ENCODE peak calls at places on chromosomes 5 and 9, in seven cellular contexts. O is A549, Z is testis, M is GM12878, D is gastrocnemius medialis, C is esophagus squamous epithelium, I is HCT116. F is an unnamed sample.

GRCh38 chr5:132947661-132948060 is 15.8 kb downstream of the AFF4 start:
- DNase-seq in O (no peak), Z (no peak), M (no peak), D (no peak), C (no peak), I (no peak), F (no peak)

GRCh38 chr9:13113751-13114150 is 165.7 kb downstream of the MPDZ start:
- DNase-seq in O (no peak), Z (no peak), M (no peak), D (no peak), C (no peak), I (no peak), F (no peak)

GRCh38 chr5:177372534-177372896 is 11.7 kb upstream of the SLC34A1 start:
- DNase-seq in O (no peak), Z (no peak), M (no peak), D (no peak), C (no peak), I (no peak), F (no peak)

GRCh38 chr5:179285236-179285635 is 60.0 kb downstream of the ADAMTS2 start:
- DNase-seq in O (no peak), Z (no peak), M (no peak), D (peak; percentile 74), C (no peak), I (no peak), F (peak; percentile 87)

GRCh38 chr9:131650254-131650653 is 89.6 kb downstream of the RAPGEF1 start:
- DNase-seq in O (no peak), Z (peak; percentile 36), M (no peak), D (peak; percentile 99), C (no peak), I (no peak), F (peak; percentile 88)

GRCh38 chr5:54757541-54757940 is 227.9 kb downstream of the ESM1 start:
- DNase-seq in O (no peak), Z (no peak), M (no peak), D (no peak), C (no peak), I (no peak), F (peak; percentile 57)

GRCh38 chr9:136258299-136258625 is 12.7 kb upstream of the QSOX2 start:
- DNase-seq in O (no peak), Z (no peak), M (no peak), D (no peak), C (no peak), I (no peak), F (no peak)

GRCh38 chr9:35489313-35490154 is at the start of gene RUSC2:
- DNase-seq in O (peak; percentile 73), Z (peak; percentile 87), M (no peak), D (peak; percentile 88), C (no peak), I (peak; percentile 68), F (peak; percentile 95)

GRCh38 chr5:67963789-67964519 is 251.6 kb upstream of the PIK3R1 start:
- DNase-seq in O (no peak), Z (no peak), M (no peak), D (no peak), C (no peak), I (no peak), F (no peak)

GRCh38 chr9:92739346-92740014 is 25.2 kb downstream of the BICD2 start:
- DNase-seq in O (no peak), Z (no peak), M (no peak), D (no peak), C (no peak), I (no peak), F (peak; percentile 76)

GRCh38 chr9:97735070-97735600 is 38.0 kb upstream of the XPA start:
- DNase-seq in O (no peak), Z (no peak), M (no peak), D (no peak), C (no peak), I (no peak), F (no peak)
- H3K4me3 ChIP-seq in O (no peak overlapping the region), Z (no peak overlapping the region), M (no peak overlapping the region), D (no peak overlapping the region), C (no peak overlapping the region), I (no peak overlapping the region), F (no peak overlapping the region)

GRCh38 chr5:33890633-33891032 is 1.2 kb downstream of the ADAMTS12 start:
- DNase-seq in O (peak; percentile 31), Z (no peak), M (no peak), D (no peak), C (no peak), I (no peak), F (no peak)
- TF ChIP-seq CTCF in O (no peak), Z (no peak), M (no peak), D (no peak), C (no peak), I (no peak), F (no peak)

GRCh38 chr5:172860520-172861443 is 26.7 kb downstream of the ERGIC1 start:
- DNase-seq in O (no peak), Z (peak; percentile 91), M (no peak), D (peak; percentile 99), C (no peak), I (no peak), F (peak; percentile 95)

GRCh38 chr5:172858511-172858989 is 24.5 kb downstream of the ERGIC1 start:
- DNase-seq in O (peak; percentile 58), Z (no peak), M (no peak), D (no peak), C (no peak), I (no peak), F (no peak)

GRCh38 chr5:172857982-172858381 is 23.9 kb downstream of the ERGIC1 start:
- DNase-seq in O (no peak), Z (no peak), M (no peak), D (no peak), C (no peak), I (no peak), F (no peak)

GRCh38 chr5:172859966-172860365 is 25.9 kb downstream of the ERGIC1 start:
- DNase-seq in O (no peak), Z (no peak), M (no peak), D (no peak), C (no peak), I (no peak), F (no peak)

GRCh38 chr5:172858990-172859811 is 25.1 kb downstream of the ERGIC1 start:
- DNase-seq in O (peak; percentile 55), Z (peak; percentile 54), M (no peak), D (peak; percentile 80), C (no peak), I (no peak), F (peak; percentile 93)
- TF ChIP-seq POLR2A in O (no peak), Z (no peak), M (no peak), D (peak; percentile 26), C (no peak), I (no peak), F (no peak)

DNA sequence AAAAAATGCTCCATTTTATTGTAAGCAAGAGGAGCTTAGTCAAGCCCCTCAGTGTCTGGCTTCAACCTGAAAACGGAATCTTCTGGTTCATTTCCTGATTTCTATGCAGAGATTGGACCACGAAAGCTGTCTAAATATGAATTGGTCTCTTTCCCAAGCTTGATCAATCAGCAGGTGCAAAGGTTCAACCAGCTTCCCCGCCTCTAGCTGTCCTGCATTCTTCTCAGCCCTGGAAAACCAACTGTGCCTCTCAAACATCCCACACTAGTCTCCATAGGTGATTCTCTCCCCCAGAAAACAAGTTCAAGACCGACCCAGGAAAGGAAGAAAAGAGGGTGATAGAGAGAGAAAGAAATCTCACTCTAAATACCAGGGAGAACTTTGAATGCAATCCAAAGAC is 34.4 kb downstream of the FNBP1 start:
- DNase-seq in O (no peak), Z (no peak), M (no peak), D (no peak), C (no peak), I (no peak), F (no peak)
- H3K4me3 ChIP-seq in O (no peak overlapping the region), Z (no peak overlapping the region), M (peak overlapping the region; percentile 42), D (no peak overlapping the region), C (no peak overlapping the region), I (no peak overlapping the region), F (no peak overlapping the region)

GRCh38 chr5:173925449-173926071 is 37.4 kb downstream of the CPEB4 start:
- DNase-seq in O (peak; percentile 25), Z (peak; percentile 54), M (no peak), D (peak; percentile 53), C (no peak), I (peak; percentile 38), F (no peak)
- TF ChIP-seq CTCF in O (peak; percentile 56), Z (peak; percentile 23), M (peak; percentile 60), D (peak; percentile 34), C (no peak), I (peak; percentile 72), F (no peak)

GRCh38 chr9:113950195-113951031 is 74.3 kb downstream of the ZNF618 start:
- DNase-seq in O (no peak), Z (no peak), M (no peak), D (no peak), C (no peak), I (no peak), F (peak; percentile 57)

GRCh38 chr9:113955076-113955752 is 79.1 kb downstream of the ZNF618 start:
- DNase-seq in O (no peak), Z (no peak), M (no peak), D (no peak), C (no peak), I (no peak), F (peak; percentile 24)

GRCh38 chr9:113951032-113951372 is 74.9 kb downstream of the ZNF618 start:
- DNase-seq in O (no peak), Z (no peak), M (no peak), D (no peak), C (no peak), I (no peak), F (no peak)

GRCh38 chr9:113952651-113953050 is 76.5 kb downstream of the ZNF618 start:
- DNase-seq in O (no peak), Z (no peak), M (no peak), D (no peak), C (no peak), I (no peak), F (no peak)

DNA sequence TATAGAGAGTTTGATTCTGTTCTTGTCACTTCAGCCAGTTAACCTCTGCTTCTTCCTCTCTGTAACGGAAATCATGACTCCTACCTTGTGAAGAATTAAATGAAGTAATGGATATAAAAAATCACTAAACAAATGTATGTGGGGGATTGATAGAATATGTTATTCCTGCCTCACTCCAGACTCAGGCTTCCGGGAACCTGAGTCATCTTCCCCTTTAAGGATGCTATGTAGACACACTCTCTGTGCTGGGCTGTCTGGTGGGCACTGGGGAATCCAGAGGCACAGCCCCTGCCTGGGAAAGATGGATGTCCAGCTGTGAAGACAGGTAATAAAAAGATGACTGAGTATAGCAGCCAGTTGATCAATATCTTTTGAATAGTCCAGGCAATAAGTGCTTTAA is 77.4 kb downstream of the ZNF618 start:
- DNase-seq in O (no peak), Z (no peak), M (no peak), D (no peak), C (no peak), I (no peak), F (no peak)
- TF ChIP-seq POLR2A in O (no peak), Z (no peak), M (no peak), D (no peak), C (no peak), I (no peak), F (no peak)

GRCh38 chr9:88730780-88731179 is 195.8 kb downstream of the NXNL2 start:
- DNase-seq in O (no peak), Z (no peak), M (no peak), D (no peak), C (no peak), I (no peak), F (no peak)
- H3K4me3 ChIP-seq in O (no peak overlapping the region), Z (no peak overlapping the region), M (no peak overlapping the region), D (no peak overlapping the region), C (no peak overlapping the region), I (no peak overlapping the region), F (no peak overlapping the region)